ENCODE peak calls at places on chromosome 3, in seven cellular contexts. One of them, this sample, is unnamed.

GRCh38 chr3:45986303-45986982 is 9.2 kb downstream of the FYCO1 start:
- DNase-seq in T-helper 1 cell: no peak
- DNase-seq in head of caudate nucleus: no peak
- DNase-seq in Panc1: peak
- DNase-seq in kidney: peak
- DNase-seq in NCI-H1417: peak
- DNase-seq in GM03348: peak
- DNase-seq in this sample: peak

GRCh38 chr3:43497905-43498365 is 123.9 kb downstream of the ANO10 start:
- DNase-seq in head of caudate nucleus: no peak
- DNase-seq in T-helper 1 cell: no peak
- DNase-seq in kidney: no peak
- DNase-seq in GM03348: no peak
- DNase-seq in Panc1: no peak
- DNase-seq in NCI-H1417: no peak
- DNase-seq in this sample: no peak

GRCh38 chr3:113264249-113264648 is 52.9 kb downstream of the BOC start:
- DNase-seq in Panc1: no peak
- DNase-seq in kidney: peak
- DNase-seq in T-helper 1 cell: no peak
- DNase-seq in head of caudate nucleus: no peak
- DNase-seq in GM03348: no peak
- DNase-seq in NCI-H1417: peak
- DNase-seq in this sample: no peak

GRCh38 chr3:4772171-4772804 is 206.9 kb upstream of the BHLHE40 start:
- DNase-seq in GM03348: peak
- DNase-seq in NCI-H1417: no peak
- DNase-seq in head of caudate nucleus: no peak
- DNase-seq in Panc1: no peak
- DNase-seq in T-helper 1 cell: no peak
- DNase-seq in kidney: peak
- DNase-seq in this sample: no peak

GRCh38 chr3:8964436-8965370 is 1.4 kb upstream of the RAD18 start:
- DNase-seq in T-helper 1 cell: no peak
- DNase-seq in head of caudate nucleus: no peak
- DNase-seq in NCI-H1417: no peak
- DNase-seq in Panc1: no peak
- DNase-seq in GM03348: peak
- DNase-seq in kidney: no peak
- DNase-seq in this sample: no peak

GRCh38 chr3:105119801-105120340 is 246.8 kb upstream of the ALCAM start:
- DNase-seq in kidney: no peak
- DNase-seq in head of caudate nucleus: no peak
- DNase-seq in GM03348: no peak
- DNase-seq in Panc1: no peak
- DNase-seq in T-helper 1 cell: no peak
- DNase-seq in NCI-H1417: no peak
- DNase-seq in this sample: no peak

GRCh38 chr3:51944541-51945021 is 2.4 kb downstream of the PARP3 start:
- DNase-seq in GM03348: no peak
- DNase-seq in T-helper 1 cell: no peak
- DNase-seq in Panc1: no peak
- DNase-seq in kidney: peak
- DNase-seq in NCI-H1417: no peak
- DNase-seq in head of caudate nucleus: no peak
- DNase-seq in this sample: no peak

GRCh38 chr3:4741404-4742307 is 237.6 kb upstream of the BHLHE40 start:
- DNase-seq in head of caudate nucleus: no peak
- DNase-seq in NCI-H1417: no peak
- DNase-seq in T-helper 1 cell: no peak
- DNase-seq in Panc1: peak
- DNase-seq in GM03348: peak
- DNase-seq in kidney: no peak
- DNase-seq in this sample: no peak

GRCh38 chr3:33394403-33395054 is 45.7 kb downstream of the UBP1 start:
- DNase-seq in kidney: no peak
- DNase-seq in NCI-H1417: no peak
- DNase-seq in head of caudate nucleus: no peak
- DNase-seq in T-helper 1 cell: no peak
- DNase-seq in Panc1: no peak
- DNase-seq in GM03348: no peak
- DNase-seq in this sample: no peak

GRCh38 chr3:78742041-78742440 is 1025.8 kb downstream of the ROBO1 start:
- DNase-seq in head of caudate nucleus: no peak
- DNase-seq in GM03348: no peak
- DNase-seq in Panc1: no peak
- DNase-seq in kidney: no peak
- DNase-seq in T-helper 1 cell: no peak
- DNase-seq in NCI-H1417: no peak
- DNase-seq in this sample: no peak

GRCh38 chr3:36991923-36992805 is 767 bp downstream of the EPM2AIP1 start:
- DNase-seq in head of caudate nucleus: no peak
- DNase-seq in T-helper 1 cell: no peak
- DNase-seq in GM03348: peak
- DNase-seq in kidney: no peak
- DNase-seq in Panc1: no peak
- DNase-seq in NCI-H1417: no peak
- DNase-seq in this sample: no peak

GRCh38 chr3:111315911-111316310 is 226.1 kb upstream of the CD96 start:
- DNase-seq in NCI-H1417: no peak
- DNase-seq in head of caudate nucleus: no peak
- DNase-seq in GM03348: peak
- DNase-seq in T-helper 1 cell: no peak
- DNase-seq in kidney: no peak
- DNase-seq in Panc1: no peak
- DNase-seq in this sample: no peak